ENCODE peak calls at places on chromosomes 5 and 9, in six cellular contexts. N, X, Q, C, K and P are unnamed samples.
A peak's percentile ranks its signal among the peaks of the same experiment; 100 is the strongest.

GRCh38 chr5:42547146-42547545 is 123.9 kb downstream of the GHR start:
- DNase-seq in N (no peak), X (no peak), Q (no peak), C (no peak), K (no peak), P (no peak)

GRCh38 chr5:140342287-140342686 is 4.1 kb downstream of the HBEGF start:
- DNase-seq in N (no peak), X (no peak), Q (no peak), C (no peak), K (no peak), P (no peak)

GRCh38 chr5:53110156-53110555 is 599 bp upstream of the MOCS2 start:
- DNase-seq in N (no peak), X (no peak), Q (no peak), C (peak; percentile 23), K (no peak), P (no peak)

GRCh38 chr5:134647750-134648424 is 698 bp upstream of the SEC24A start:
- DNase-seq in N (no peak), X (peak; percentile 10), Q (no peak), C (no peak), K (no peak), P (no peak)

GRCh38 chr5:1901081-1901480 is 18.4 kb upstream of the IRX4 start:
- DNase-seq in N (no peak), X (no peak), Q (no peak), C (no peak), K (no peak), P (no peak)

GRCh38 chr5:1778138-1779020 is 21.3 kb downstream of the MRPL36 start:
- DNase-seq in N (no peak), X (peak; percentile 61), Q (no peak), C (no peak), K (no peak), P (no peak)

GRCh38 chr5:56282241-56282640 is 49.1 kb upstream of the ANKRD55 start:
- DNase-seq in N (no peak), X (no peak), Q (no peak), C (no peak), K (no peak), P (no peak)

GRCh38 chr5:37208883-37209808 is 40.0 kb downstream of the CPLANE1 start:
- DNase-seq in N (peak; percentile 32), X (peak; percentile 82), Q (no peak), C (no peak), K (no peak), P (no peak)

GRCh38 chr5:66144799-66145390 is 795 bp downstream of the SREK1 start:
- DNase-seq in N (no peak), X (no peak), Q (no peak), C (no peak), K (peak; percentile 28), P (peak; percentile 72)

GRCh38 chr9:86405086-86405491 is 50.9 kb upstream of the TUT7 start:
- DNase-seq in N (no peak), X (no peak), Q (no peak), C (no peak), K (no peak), P (no peak)

GRCh38 chr9:114250235-114250568 is 72.7 kb upstream of the ORM1 start:
- DNase-seq in N (peak; percentile 86), X (no peak), Q (no peak), C (peak; percentile 27), K (peak; percentile 46), P (peak; percentile 32)

GRCh38 chr5:87127956-87128687 is 139.6 kb upstream of the RASA1 start:
- DNase-seq in N (no peak), X (no peak), Q (no peak), C (no peak), K (no peak), P (no peak)

GRCh38 chr5:16464664-16465543 is 696 bp downstream of the ZNF622 start:
- DNase-seq in N (no peak), X (peak; percentile 76), Q (peak; percentile 3), C (no peak), K (no peak), P (peak; percentile 7)

GRCh38 chr9:7799934-7800285 is 332 bp upstream of the DMAC1 start:
- DNase-seq in N (no peak), X (no peak), Q (no peak), C (no peak), K (no peak), P (peak; percentile 11)

GRCh38 chr5:137595680-137596079 is 96.6 kb upstream of the SPOCK1 start:
- DNase-seq in N (no peak), X (no peak), Q (no peak), C (no peak), K (no peak), P (no peak)

GRCh38 chr5:112883192-112883591 is 22.1 kb downstream of the SRP19 start:
- DNase-seq in N (no peak), X (no peak), Q (no peak), C (no peak), K (no peak), P (no peak)

GRCh38 chr9:30943446-30944232 is 1440.8 kb upstream of the ACO1 start:
- DNase-seq in N (no peak), X (peak; percentile 46), Q (no peak), C (no peak), K (no peak), P (no peak)

GRCh38 chr9:86925686-86926085 is 21.6 kb downstream of the GAS1 start:
- DNase-seq in N (no peak), X (no peak), Q (no peak), C (no peak), K (no peak), P (no peak)

GRCh38 chr5:154559398-154560276 is 81.6 kb upstream of the HAND1 start:
- DNase-seq in N (no peak), X (no peak), Q (no peak), C (no peak), K (no peak), P (no peak)

GRCh38 chr9:113587471-113588031 is 124.0 kb downstream of the RGS3 start:
- DNase-seq in N (peak; percentile 77), X (peak; percentile 82), Q (no peak), C (no peak), K (no peak), P (peak; percentile 43)

GRCh38 chr9:108665856-108666784 is 189.7 kb downstream of the ACTL7B start:
- DNase-seq in N (no peak), X (no peak), Q (no peak), C (no peak), K (no peak), P (no peak)

GRCh38 chr5:61915646-61916045 is 390.4 kb upstream of the KIF2A start:
- DNase-seq in N (no peak), X (no peak), Q (no peak), C (no peak), K (no peak), P (no peak)

GRCh38 chr9:92617951-92618510 is 51.9 kb downstream of the IPPK start:
- DNase-seq in N (no peak), X (no peak), Q (no peak), C (no peak), K (no peak), P (no peak)

GRCh38 chr5:141513021-141513626 is 24.2 kb downstream of the PCDHGC5 start:
- DNase-seq in N (no peak), X (peak; percentile 80), Q (no peak), C (peak; percentile 48), K (no peak), P (peak; percentile 68)

GRCh38 chr5:141510850-141511718 is 22.2 kb downstream of the PCDHGC5 start:
- DNase-seq in N (no peak), X (no peak), Q (no peak), C (no peak), K (no peak), P (no peak)

GRCh38 chr5:141512390-141513020 is 23.6 kb downstream of the PCDHGC5 start:
- DNase-seq in N (peak; percentile 84), X (peak; percentile 90), Q (peak; percentile 68), C (peak; percentile 94), K (peak; percentile 63), P (peak; percentile 63)

GRCh38 chr5:141510160-141510559 is 21.3 kb downstream of the PCDHGC5 start:
- DNase-seq in N (no peak), X (no peak), Q (no peak), C (no peak), K (no peak), P (no peak)

GRCh38 chr5:141511771-141512325 is 23.0 kb downstream of the PCDHGC5 start:
- DNase-seq in N (no peak), X (no peak), Q (no peak), C (no peak), K (no peak), P (no peak)
- H3K4me1 ChIP-seq in N (peaks cover 85% of the 10 kb centered on the region), X (peaks cover 14% of the 10 kb centered on the region), Q (peaks cover 21% of the 10 kb centered on the region), C (peaks cover 8% of the 10 kb centered on the region), K (peaks cover 77% of the 10 kb centered on the region), P (peaks cover 59% of the 10 kb centered on the region)

DNA sequence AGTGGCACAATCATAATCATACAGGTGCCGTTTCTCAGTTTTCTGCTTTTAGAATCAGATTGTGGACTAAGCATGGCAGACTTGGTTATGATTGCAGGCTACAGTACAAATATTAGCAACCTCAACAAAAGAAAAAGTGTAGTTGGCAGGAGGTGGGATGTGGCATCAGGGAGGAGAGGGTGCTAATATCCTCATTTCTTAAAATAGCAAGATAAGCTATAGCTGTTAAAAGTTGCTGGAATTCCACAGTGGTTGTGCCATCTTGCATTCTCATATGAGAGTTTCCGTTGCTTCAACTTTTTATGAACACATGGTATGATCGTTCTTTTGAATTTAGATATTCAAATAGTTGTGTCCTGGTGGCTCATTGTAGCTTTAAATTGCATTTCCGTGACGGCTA is 21.4 kb downstream of the PIP5K1B start:
- DNase-seq in N (no peak), X (no peak), Q (no peak), C (no peak), K (no peak), P (no peak)
- H3K4me1 ChIP-seq in N (peaks cover 43% of the 10 kb centered on the region), X (no peaks in the 10 kb centered on the region), Q (no peaks in the 10 kb centered on the region), C (peaks cover 3% of the 10 kb centered on the region), K (no peaks in the 10 kb centered on the region), P (no peaks in the 10 kb centered on the region)

GRCh38 chr9:89658931-89659330 is 54.1 kb downstream of the GADD45G start:
- DNase-seq in N (no peak), X (no peak), Q (no peak), C (peak; percentile 83), K (no peak), P (no peak)

GRCh38 chr9:89657765-89658164 is 53.0 kb downstream of the GADD45G start:
- DNase-seq in N (no peak), X (no peak), Q (no peak), C (no peak), K (no peak), P (no peak)

GRCh38 chr9:89659473-89660256 is 54.9 kb downstream of the GADD45G start:
- DNase-seq in N (no peak), X (no peak), Q (no peak), C (no peak), K (no peak), P (no peak)

GRCh38 chr9:89660286-89660685 is 55.5 kb downstream of the GADD45G start:
- DNase-seq in N (no peak), X (no peak), Q (no peak), C (no peak), K (no peak), P (no peak)

DNA sequence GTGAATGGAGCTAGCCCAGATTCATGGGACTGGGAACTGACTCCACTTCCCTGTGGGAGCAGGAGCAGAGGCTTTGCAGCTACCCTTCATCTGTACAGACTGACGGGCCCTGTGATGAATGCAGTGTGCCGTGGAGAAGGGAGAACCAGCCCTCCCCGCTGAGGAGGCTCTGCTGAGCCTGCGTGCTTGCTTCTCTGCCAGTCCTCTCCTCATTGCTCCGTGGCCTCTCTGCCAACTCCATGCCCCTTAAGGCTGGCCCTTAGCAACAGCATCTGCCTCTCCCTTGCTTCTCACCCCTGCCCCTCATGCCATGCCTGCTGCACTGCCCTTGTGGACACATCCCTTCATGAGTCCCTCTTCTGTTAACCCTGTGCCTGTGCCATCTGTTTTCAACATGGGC is 53.6 kb downstream of the GADD45G start:
- DNase-seq in N (no peak), X (no peak), Q (no peak), C (no peak), K (no peak), P (no peak)
- H3K4me1 ChIP-seq in N (peaks cover 37% of the 10 kb centered on the region), X (peaks cover 28% of the 10 kb centered on the region), Q (peaks cover 11% of the 10 kb centered on the region), C (peaks cover 16% of the 10 kb centered on the region), K (peaks cover 18% of the 10 kb centered on the region), P (peaks cover 17% of the 10 kb centered on the region)

GRCh38 chr9:109968702-109969450 is 188.9 kb downstream of the PALM2AKAP2 start:
- DNase-seq in N (no peak), X (no peak), Q (no peak), C (no peak), K (no peak), P (peak; percentile 49)
- H3K4me1 ChIP-seq in N (peaks cover 52% of the 10 kb centered on the region), X (peaks cover 22% of the 10 kb centered on the region), Q (peaks cover 29% of the 10 kb centered on the region), C (no peaks in the 10 kb centered on the region), K (peaks cover 12% of the 10 kb centered on the region), P (peaks cover 4% of the 10 kb centered on the region)